ENCODE peak calls at places on chromosomes 4 and X, in six cellular contexts. S is A549, U is epithelial cell of esophagus, C is vagina, T is endodermal cell, F is fibroblast of lung. R is an unnamed sample.

GRCh38 chrX:33726281-33727160 is 405.6 kb downstream of the FAM47A start:
- DNase-seq in S (no peak), U (no peak), C (no peak), T (peak; percentile 59), F (no peak), R (no peak)

GRCh38 chr4:8894424-8894816 is 22.8 kb upstream of the HMX1 start:
- DNase-seq in S (no peak), U (no peak), C (no peak), T (no peak), F (no peak), R (no peak)

GRCh38 chr4:52172166-52172565 is 121.1 kb downstream of the SPATA18 start:
- DNase-seq in S (no peak), U (peak; percentile 31), C (no peak), T (no peak), F (no peak), R (no peak)

GRCh38 chr4:7134737-7135388 is 57.5 kb upstream of the SORCS2 start:
- DNase-seq in S (no peak), U (no peak), C (no peak), T (no peak), F (peak; percentile 94), R (no peak)

GRCh38 chr4:95510145-95510544 is 38.6 kb downstream of the UNC5C start:
- DNase-seq in S (peak; percentile 17), U (peak; percentile 49), C (no peak), T (no peak), F (peak; percentile 35), R (no peak)

GRCh38 chrX:120120223-120120622 is 4.5 kb upstream of the RHOXF1 start:
- DNase-seq in S (no peak), U (no peak), C (no peak), T (no peak), F (peak; percentile 11), R (no peak)

GRCh38 chr4:40058121-40058520 is 1.5 kb downstream of the N4BP2 start:
- DNase-seq in S (no peak), U (no peak), C (no peak), T (no peak), F (no peak), R (no peak)

GRCh38 chr4:109412805-109413204 is 20.8 kb upstream of the SEC24B start:
- DNase-seq in S (no peak), U (no peak), C (no peak), T (no peak), F (no peak), R (no peak)

GRCh38 chr4:108264693-108265092 is 96.0 kb upstream of the LEF1 start:
- DNase-seq in S (no peak), U (no peak), C (no peak), T (no peak), F (no peak), R (no peak)

GRCh38 chrX:23493941-23494374 is 159.3 kb downstream of the PTCHD1 start:
- DNase-seq in S (peak; percentile 11), U (peak; percentile 5), C (no peak), T (no peak), F (peak; percentile 72), R (peak; percentile 80)

GRCh38 chr4:112973897-112974296 is 75.6 kb upstream of the ANK2 start:
- DNase-seq in S (no peak), U (no peak), C (no peak), T (no peak), F (no peak), R (no peak)

GRCh38 chrX:150565551-150565950 is 2.9 kb upstream of the MTM1 start:
- DNase-seq in S (no peak), U (no peak), C (no peak), T (peak; percentile 72), F (no peak), R (no peak)

GRCh38 chrX:153477039-153477438 is 6.7 kb upstream of the HAUS7 start:
- DNase-seq in S (no peak), U (no peak), C (no peak), T (no peak), F (peak; percentile 79), R (no peak)

GRCh38 chr4:14783011-14783877 is 219.0 kb upstream of the CPEB2 start:
- DNase-seq in S (no peak), U (peak; percentile 97), C (no peak), T (no peak), F (peak; percentile 63), R (no peak)

GRCh38 chrX:349702-350101 is 31.1 kb upstream of the GTPBP6 start:
- DNase-seq in S (no peak), U (no peak), C (no peak), T (no peak), F (no peak), R (no peak)

GRCh38 chr4:5409980-5410618 is 298.3 kb downstream of the EVC2 start:
- DNase-seq in S (no peak), U (no peak), C (peak; percentile 34), T (peak; percentile 48), F (no peak), R (no peak)

GRCh38 chr4:15651682-15652081 is 3.5 kb downstream of the FBXL5 start:
- DNase-seq in S (no peak), U (no peak), C (no peak), T (no peak), F (peak; percentile 19), R (no peak)

GRCh38 chrX:119118780-119119395 is 8.7 kb downstream of the KIAA1210 start:
- DNase-seq in S (peak; percentile 53), U (peak; percentile 36), C (no peak), T (peak; percentile 87), F (peak; percentile 24), R (peak; percentile 54)

GRCh38 chr4:180947421-180947820 is 1295.8 kb upstream of the TENM3 start:
- DNase-seq in S (no peak), U (peak; percentile 44), C (no peak), T (no peak), F (peak; percentile 28), R (no peak)

GRCh38 chrX:80430826-80431501 is 10.7 kb downstream of the TENT5D start:
- DNase-seq in S (peak; percentile 16), U (peak; percentile 2), C (no peak), T (peak; percentile 54), F (no peak), R (no peak)

GRCh38 chr4:74638001-74638400 is 156.3 kb downstream of the BTC start:
- DNase-seq in S (no peak), U (no peak), C (no peak), T (no peak), F (peak; percentile 54), R (no peak)

GRCh38 chr4:127870688-127871087 is 10.0 kb upstream of the PLK4 start:
- DNase-seq in S (peak; percentile 6), U (peak; percentile 81), C (no peak), T (no peak), F (peak; percentile 91), R (no peak)

GRCh38 chr4:25489221-25489797 is 112.2 kb downstream of the ANAPC4 start:
- DNase-seq in S (no peak), U (no peak), C (no peak), T (no peak), F (no peak), R (no peak)

GRCh38 chr4:44368413-44369167 is 80.0 kb downstream of the KCTD8 start:
- DNase-seq in S (no peak), U (peak; percentile 2), C (no peak), T (no peak), F (peak; percentile 62), R (no peak)

GRCh38 chr4:72463724-72464123 is 105.3 kb downstream of the ADAMTS3 start:
- DNase-seq in S (no peak), U (no peak), C (no peak), T (no peak), F (no peak), R (no peak)

GRCh38 chr4:72473434-72473900 is 95.6 kb downstream of the ADAMTS3 start:
- DNase-seq in S (no peak), U (no peak), C (no peak), T (no peak), F (no peak), R (no peak)

GRCh38 chr4:72467633-72468032 is 101.4 kb downstream of the ADAMTS3 start:
- DNase-seq in S (no peak), U (peak; percentile 9), C (no peak), T (no peak), F (no peak), R (no peak)

GRCh38 chr4:72471816-72472215 is 97.2 kb downstream of the ADAMTS3 start:
- DNase-seq in S (no peak), U (no peak), C (no peak), T (no peak), F (peak; percentile 26), R (no peak)

GRCh38 chr4:72468904-72469502 is 100.0 kb downstream of the ADAMTS3 start:
- DNase-seq in S (peak; percentile 21), U (peak; percentile 57), C (no peak), T (no peak), F (no peak), R (no peak)
- TF ChIP-seq CTCF in S (peak; percentile 34), U (no peak), C (peak; percentile 26), T (peak; percentile 85), F (peak; percentile 44), R (peak; percentile 20)

DNA sequence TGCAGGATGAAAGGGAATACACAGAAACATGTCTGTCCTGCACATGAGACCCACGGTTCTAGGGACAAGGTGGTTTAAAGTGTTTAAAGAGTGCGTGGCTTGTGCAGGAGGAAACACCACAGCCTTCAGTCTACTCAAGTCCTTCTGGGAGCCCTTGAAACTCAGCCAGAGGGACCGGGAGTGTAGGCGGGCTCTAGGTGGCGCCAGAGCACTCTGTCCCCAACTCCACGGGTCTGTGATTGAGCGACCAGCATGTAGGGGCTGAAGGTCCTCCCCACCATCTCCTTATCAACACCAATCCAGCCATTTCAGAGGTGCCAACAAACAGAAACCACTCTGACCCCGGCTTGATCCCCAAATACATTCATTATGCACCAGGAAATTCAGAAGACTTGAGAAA is 82.0 kb upstream of the CLDN34 start:
- DNase-seq in S (peak; percentile 64), U (peak; percentile 60), C (no peak), T (peak; percentile 87), F (peak; percentile 55), R (peak; percentile 77)
- TF ChIP-seq CTCF in S (peak; percentile 56), U (peak; percentile 75), C (peak; percentile 31), T (peak; percentile 77), F (peak; percentile 71), R (peak; percentile 69)

GRCh38 chr4:70564033-70564432 is 28.0 kb upstream of the AMBN start:
- DNase-seq in S (no peak), U (no peak), C (no peak), T (peak; percentile 64), F (no peak), R (no peak)

GRCh38 chr4:70559216-70559830 is 32.7 kb upstream of the AMBN start:
- DNase-seq in S (peak; percentile 36), U (peak; percentile 63), C (no peak), T (peak; percentile 79), F (peak; percentile 31), R (peak; percentile 53)

GRCh38 chr4:70556856-70557255 is 35.2 kb upstream of the AMBN start:
- DNase-seq in S (no peak), U (peak; percentile 60), C (no peak), T (no peak), F (peak; percentile 31), R (no peak)

DNA sequence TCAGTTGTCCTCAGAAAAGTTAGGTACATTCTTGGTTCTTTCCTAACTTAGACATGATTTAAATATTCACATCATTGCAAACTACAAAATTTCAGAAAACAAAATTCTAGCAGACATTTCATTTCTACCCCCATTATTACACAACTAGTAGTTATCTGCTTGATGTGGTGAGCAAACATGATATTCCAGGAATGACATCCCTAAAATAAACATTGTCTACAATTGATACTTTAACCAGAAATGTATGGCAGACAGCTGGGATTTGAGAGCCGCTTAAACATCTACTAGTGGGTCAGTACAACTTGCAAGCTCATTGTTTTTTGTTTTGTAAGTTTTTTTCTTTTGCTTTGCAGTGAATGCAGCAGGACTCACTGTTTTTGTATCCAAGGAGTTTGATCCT is 32.1 kb upstream of the AMBN start:
- DNase-seq in S (no peak), U (no peak), C (no peak), T (no peak), F (no peak), R (no peak)
- TF ChIP-seq CTCF in S (no peak), U (no peak), C (no peak), T (no peak), F (no peak), R (no peak)

GRCh38 chrX:103063191-103063845 is 653 bp downstream of the BEX1 start:
- DNase-seq in S (no peak), U (peak; percentile 31), C (no peak), T (peak; percentile 81), F (peak; percentile 26), R (no peak)
- TF ChIP-seq CTCF in S (no peak), U (no peak), C (no peak), T (peak; percentile 43), F (no peak), R (no peak)

R was measured in Calu3.